ENCODE peak calls at places on chromosomes 6 and 20, in nine cellular contexts. J is prostate gland, R is heart left ventricle, P is A549, L is sigmoid colon, Q is body of pancreas, H is GM12891, A is uterus, D is adrenal gland. G is an unnamed sample.

GRCh38 chr6:9593566-9593965 is 821.3 kb downstream of the TFAP2A start:
- DNase-seq in J (no peak), R (no peak), P (no peak), L (no peak), Q (no peak), H (no peak), A (no peak), D (no peak), G (no peak)

GRCh38 chr6:43128926-43129325 is 42.1 kb upstream of the SRF start:
- DNase-seq in J (no peak), R (no peak), P (no peak), L (no peak), Q (no peak), H (no peak), A (no peak), D (no peak), G (no peak)

GRCh38 chr20:57959018-57959417 is 249.2 kb upstream of the PMEPA1 start:
- DNase-seq in J (peak; percentile 81), R (no peak), P (no peak), L (peak; percentile 71), Q (peak; percentile 64), H (no peak), A (peak; percentile 47), D (no peak), G (no peak)

GRCh38 chr6:121645100-121645745 is 209.8 kb downstream of the GJA1 start:
- DNase-seq in J (no peak), R (no peak), P (no peak), L (no peak), Q (no peak), H (no peak), A (no peak), D (no peak), G (no peak)

GRCh38 chr6:151225919-151226318 is 13.8 kb upstream of the AKAP12 start:
- DNase-seq in J (no peak), R (no peak), P (no peak), L (no peak), Q (no peak), H (no peak), A (no peak), D (no peak), G (no peak)

GRCh38 chr20:8940311-8940710 is 128.6 kb upstream of the PLCB4 start:
- DNase-seq in J (no peak), R (no peak), P (no peak), L (no peak), Q (no peak), H (no peak), A (no peak), D (no peak), G (no peak)

GRCh38 chr20:56440346-56441007 is 27.9 kb upstream of the RTF2 start:
- DNase-seq in J (no peak), R (no peak), P (no peak), L (peak; percentile 22), Q (no peak), H (no peak), A (no peak), D (no peak), G (no peak)

GRCh38 chr6:154408906-154409500 is 52.4 kb upstream of the IPCEF1 start:
- DNase-seq in J (no peak), R (peak; percentile 25), P (peak; percentile 43), L (no peak), Q (no peak), H (peak; percentile 12), A (no peak), D (no peak), G (no peak)

GRCh38 chr6:106325336-106326178 is at the start of gene ATG5:
- DNase-seq in J (peak; percentile 99), R (peak; percentile 100), P (peak; percentile 88), L (peak; percentile 99), Q (peak; percentile 100), H (peak; percentile 96), A (peak; percentile 99), D (peak; percentile 99), G (peak; percentile 80)

GRCh38 chr6:39137235-39137634 is 22.2 kb upstream of the SAYSD1 start:
- DNase-seq in J (no peak), R (peak; percentile 25), P (no peak), L (no peak), Q (no peak), H (no peak), A (no peak), D (peak; percentile 26), G (no peak)

GRCh38 chr6:16212276-16212675 is 26.1 kb upstream of the GMPR start:
- DNase-seq in J (no peak), R (no peak), P (no peak), L (no peak), Q (no peak), H (no peak), A (no peak), D (no peak), G (no peak)

GRCh38 chr6:148144917-148145521 is 197.6 kb upstream of the SASH1 start:
- DNase-seq in J (peak; percentile 60), R (peak; percentile 70), P (peak; percentile 12), L (peak; percentile 73), Q (peak; percentile 69), H (peak; percentile 9), A (peak; percentile 54), D (peak; percentile 77), G (peak; percentile 29)

GRCh38 chr6:106747139-106747538 is 117.8 kb downstream of the QRSL1 start:
- DNase-seq in J (no peak), R (no peak), P (no peak), L (no peak), Q (no peak), H (no peak), A (no peak), D (no peak), G (no peak)

GRCh38 chr20:35329435-35330139 is 37.4 kb upstream of the FAM83C start:
- DNase-seq in J (no peak), R (no peak), P (peak; percentile 84), L (no peak), Q (no peak), H (no peak), A (no peak), D (peak; percentile 16), G (no peak)

GRCh38 chr6:47854996-47855395 is 73.2 kb downstream of the OPN5 start:
- DNase-seq in J (no peak), R (no peak), P (no peak), L (no peak), Q (no peak), H (no peak), A (no peak), D (no peak), G (no peak)

GRCh38 chr20:54100563-54100962 is 30.2 kb upstream of the BCAS1 start:
- DNase-seq in J (no peak), R (no peak), P (no peak), L (no peak), Q (no peak), H (no peak), A (no peak), D (no peak), G (no peak)

GRCh38 chr6:2480267-2480966 is 235.0 kb upstream of the GMDS start:
- DNase-seq in J (no peak), R (peak; percentile 54), P (no peak), L (no peak), Q (no peak), H (no peak), A (no peak), D (peak; percentile 25), G (no peak)

GRCh38 chr6:117602151-117602898 is at the start of gene GOPC:
- DNase-seq in J (peak; percentile 94), R (peak; percentile 97), P (peak; percentile 92), L (peak; percentile 98), Q (peak; percentile 98), H (peak; percentile 85), A (peak; percentile 96), D (peak; percentile 98), G (peak; percentile 75)
- TF ChIP-seq POLR2A in J (peak; percentile 83), R (no peak), P (peak; percentile 85), L (peak; percentile 87), Q (peak; percentile 93), H (peak; percentile 87), A (peak; percentile 66), D (peak; percentile 88), G (peak; percentile 98)

GRCh38 chr6:75243333-75244062 is at the start of gene COX7A2:
- DNase-seq in J (peak; percentile 94), R (peak; percentile 92), P (peak; percentile 61), L (peak; percentile 96), Q (peak; percentile 94), H (peak; percentile 27), A (peak; percentile 91), D (peak; percentile 92), G (peak; percentile 57)
- TF ChIP-seq POLR2A in J (peak; percentile 66), R (no peak), P (peak; percentile 70), L (peak; percentile 82), Q (peak; percentile 89), H (peak; percentile 97), A (peak; percentile 55), D (peak; percentile 89), G (peak; percentile 81)

DNA sequence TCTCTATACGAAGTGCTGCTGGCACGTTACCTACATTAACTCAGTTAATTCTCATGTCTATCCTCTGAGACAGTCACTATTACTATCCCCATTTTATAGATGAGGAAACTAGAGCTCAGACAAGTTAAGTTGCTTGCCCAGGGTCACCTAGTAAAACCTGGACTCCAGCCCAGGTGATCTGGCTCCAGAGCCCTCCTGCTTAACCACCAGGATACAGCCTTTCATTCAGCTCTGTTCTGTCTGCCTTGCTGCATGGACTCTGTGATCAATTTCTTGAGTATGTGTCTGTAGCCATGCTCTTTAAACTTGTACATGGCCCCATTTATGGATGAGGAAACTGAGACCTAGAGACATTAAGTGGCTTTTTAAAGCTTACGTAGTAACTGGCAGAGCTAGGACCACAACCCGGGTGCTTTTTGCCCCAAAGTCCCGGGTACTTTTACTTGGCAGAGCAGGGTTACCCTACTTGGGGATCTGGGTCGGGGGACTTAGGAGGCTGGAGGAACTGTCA is 4.7 kb downstream of the CDKN1A start:
- DNase-seq in J (no peak), R (no peak), P (no peak), L (no peak), Q (peak; percentile 62), H (no peak), A (no peak), D (no peak), G (no peak)
- TF ChIP-seq POLR2A in J (no peak), R (no peak), P (no peak), L (no peak), Q (no peak), H (no peak), A (no peak), D (no peak), G (no peak)

GRCh38 chr20:16589623-16590022 is 16.4 kb upstream of the KIF16B start:
- DNase-seq in J (no peak), R (no peak), P (no peak), L (no peak), Q (no peak), H (no peak), A (no peak), D (no peak), G (no peak)

GRCh38 chr20:16583444-16583843 is 10.2 kb upstream of the KIF16B start:
- DNase-seq in J (no peak), R (no peak), P (no peak), L (no peak), Q (no peak), H (no peak), A (no peak), D (no peak), G (no peak)

GRCh38 chr20:16590234-16590633 is 17.0 kb upstream of the KIF16B start:
- DNase-seq in J (no peak), R (no peak), P (no peak), L (no peak), Q (no peak), H (no peak), A (no peak), D (no peak), G (no peak)

GRCh38 chr20:16588241-16588640 is 15.0 kb upstream of the KIF16B start:
- DNase-seq in J (no peak), R (no peak), P (no peak), L (no peak), Q (no peak), H (no peak), A (no peak), D (no peak), G (no peak)

GRCh38 chr20:16587066-16587465 is 13.8 kb upstream of the KIF16B start:
- DNase-seq in J (no peak), R (no peak), P (no peak), L (no peak), Q (no peak), H (no peak), A (no peak), D (no peak), G (no peak)
- TF ChIP-seq POLR2A in J (no peak), R (no peak), P (no peak), L (no peak), Q (no peak), H (no peak), A (no peak), D (no peak), G (no peak)

G was measured in H54.